ENCODE peak calls at places on chromosomes 7 and 10, in eight cellular contexts. One of them, this sample, is unnamed.

GRCh38 chr10:30093303-30093967 is 34.0 kb upstream of the JCAD start:
- DNase-seq in progenitor cell of endocrine pancreas: no peak
- DNase-seq in body of pancreas: no peak
- DNase-seq in right atrium auricular region: no peak
- DNase-seq in sigmoid colon: no peak
- DNase-seq in pancreas: no peak
- DNase-seq in Caco-2: no peak
- DNase-seq in bronchial epithelial cell: no peak
- DNase-seq in this sample: no peak

GRCh38 chr10:4062072-4062471 is 277.1 kb upstream of the KLF6 start:
- DNase-seq in progenitor cell of endocrine pancreas: no peak
- DNase-seq in Caco-2: no peak
- DNase-seq in pancreas: no peak
- DNase-seq in sigmoid colon: no peak
- DNase-seq in right atrium auricular region: no peak
- DNase-seq in bronchial epithelial cell: no peak
- DNase-seq in body of pancreas: no peak
- DNase-seq in this sample: no peak

GRCh38 chr10:110848106-110848505 is 23.6 kb upstream of the PDCD4 start:
- DNase-seq in sigmoid colon: no peak
- DNase-seq in Caco-2: no peak
- DNase-seq in progenitor cell of endocrine pancreas: no peak
- DNase-seq in bronchial epithelial cell: no peak
- DNase-seq in pancreas: no peak
- DNase-seq in right atrium auricular region: no peak
- DNase-seq in body of pancreas: no peak
- DNase-seq in this sample: no peak

GRCh38 chr10:101367569-101368453 is 13.8 kb downstream of the BTRC start:
- DNase-seq in right atrium auricular region: no peak
- DNase-seq in sigmoid colon: no peak
- DNase-seq in body of pancreas: no peak
- DNase-seq in Caco-2: no peak
- DNase-seq in pancreas: no peak
- DNase-seq in bronchial epithelial cell: peak
- DNase-seq in progenitor cell of endocrine pancreas: no peak
- DNase-seq in this sample: no peak

GRCh38 chr10:102802920-102803534 is 34.2 kb downstream of the CYP17A1 start:
- DNase-seq in pancreas: no peak
- DNase-seq in sigmoid colon: peak
- DNase-seq in bronchial epithelial cell: peak
- DNase-seq in body of pancreas: peak
- DNase-seq in Caco-2: no peak
- DNase-seq in right atrium auricular region: peak
- DNase-seq in progenitor cell of endocrine pancreas: no peak
- DNase-seq in this sample: no peak

GRCh38 chr7:131895541-131896173 is 339.2 kb upstream of the PODXL start:
- DNase-seq in bronchial epithelial cell: peak
- DNase-seq in body of pancreas: no peak
- DNase-seq in pancreas: no peak
- DNase-seq in right atrium auricular region: no peak
- DNase-seq in progenitor cell of endocrine pancreas: no peak
- DNase-seq in Caco-2: no peak
- DNase-seq in sigmoid colon: no peak
- DNase-seq in this sample: no peak

GRCh38 chr7:1555813-1556540 is at the start of gene TMEM184A:
- DNase-seq in body of pancreas: peak
- DNase-seq in bronchial epithelial cell: peak
- DNase-seq in progenitor cell of endocrine pancreas: peak
- DNase-seq in sigmoid colon: no peak
- DNase-seq in Caco-2: peak
- DNase-seq in pancreas: peak
- DNase-seq in right atrium auricular region: no peak
- DNase-seq in this sample: no peak

GRCh38 chr7:78443811-78444210 is 645.2 kb downstream of the PHTF2 start:
- DNase-seq in body of pancreas: no peak
- DNase-seq in sigmoid colon: no peak
- DNase-seq in bronchial epithelial cell: no peak
- DNase-seq in pancreas: no peak
- DNase-seq in Caco-2: no peak
- DNase-seq in progenitor cell of endocrine pancreas: no peak
- DNase-seq in right atrium auricular region: no peak
- DNase-seq in this sample: no peak

GRCh38 chr10:88598060-88598459 is 11.5 kb downstream of the LIPJ start:
- DNase-seq in right atrium auricular region: no peak
- DNase-seq in body of pancreas: no peak
- DNase-seq in pancreas: no peak
- DNase-seq in sigmoid colon: no peak
- DNase-seq in bronchial epithelial cell: no peak
- DNase-seq in Caco-2: no peak
- DNase-seq in progenitor cell of endocrine pancreas: no peak
- DNase-seq in this sample: no peak

GRCh38 chr10:52128056-52128683 is 185.9 kb upstream of the DKK1 start:
- DNase-seq in Caco-2: no peak
- DNase-seq in progenitor cell of endocrine pancreas: no peak
- DNase-seq in pancreas: no peak
- DNase-seq in sigmoid colon: no peak
- DNase-seq in body of pancreas: no peak
- DNase-seq in bronchial epithelial cell: no peak
- DNase-seq in right atrium auricular region: no peak
- DNase-seq in this sample: no peak

GRCh38 chr10:96716396-96716795 is 3.9 kb downstream of the PIK3AP1 start:
- DNase-seq in sigmoid colon: no peak
- DNase-seq in Caco-2: no peak
- DNase-seq in body of pancreas: no peak
- DNase-seq in progenitor cell of endocrine pancreas: no peak
- DNase-seq in right atrium auricular region: no peak
- DNase-seq in bronchial epithelial cell: no peak
- DNase-seq in pancreas: no peak
- DNase-seq in this sample: no peak

GRCh38 chr10:127977368-127978009 is 70.6 kb downstream of the PTPRE start:
- DNase-seq in pancreas: peak
- DNase-seq in bronchial epithelial cell: peak
- DNase-seq in sigmoid colon: peak
- DNase-seq in progenitor cell of endocrine pancreas: no peak
- DNase-seq in Caco-2: no peak
- DNase-seq in body of pancreas: peak
- DNase-seq in right atrium auricular region: peak
- DNase-seq in this sample: peak

GRCh38 chr10:47081264-47081663 is 170.0 kb downstream of the PTPN20 start:
- DNase-seq in bronchial epithelial cell: no peak
- DNase-seq in sigmoid colon: no peak
- DNase-seq in body of pancreas: no peak
- DNase-seq in right atrium auricular region: no peak
- DNase-seq in Caco-2: no peak
- DNase-seq in progenitor cell of endocrine pancreas: no peak
- DNase-seq in pancreas: no peak
- DNase-seq in this sample: no peak

GRCh38 chr7:117149692-117150091 is 173.2 kb downstream of the WNT2 start:
- DNase-seq in sigmoid colon: no peak
- DNase-seq in right atrium auricular region: no peak
- DNase-seq in pancreas: no peak
- DNase-seq in body of pancreas: no peak
- DNase-seq in bronchial epithelial cell: no peak
- DNase-seq in Caco-2: no peak
- DNase-seq in progenitor cell of endocrine pancreas: no peak
- DNase-seq in this sample: no peak

GRCh38 chr7:41097501-41097900 is 605.4 kb downstream of the INHBA start:
- DNase-seq in sigmoid colon: no peak
- DNase-seq in bronchial epithelial cell: peak
- DNase-seq in progenitor cell of endocrine pancreas: no peak
- DNase-seq in body of pancreas: no peak
- DNase-seq in Caco-2: no peak
- DNase-seq in right atrium auricular region: no peak
- DNase-seq in pancreas: no peak
- DNase-seq in this sample: no peak

GRCh38 chr10:22491931-22492615 is 146.8 kb downstream of the SPAG6 start:
- DNase-seq in sigmoid colon: no peak
- DNase-seq in body of pancreas: no peak
- DNase-seq in bronchial epithelial cell: no peak
- DNase-seq in Caco-2: no peak
- DNase-seq in pancreas: no peak
- DNase-seq in progenitor cell of endocrine pancreas: no peak
- DNase-seq in right atrium auricular region: no peak
- DNase-seq in this sample: no peak

GRCh38 chr7:14685112-14685511 is 217.4 kb downstream of the DGKB start:
- DNase-seq in pancreas: no peak
- DNase-seq in progenitor cell of endocrine pancreas: no peak
- DNase-seq in body of pancreas: no peak
- DNase-seq in sigmoid colon: no peak
- DNase-seq in bronchial epithelial cell: no peak
- DNase-seq in Caco-2: no peak
- DNase-seq in right atrium auricular region: no peak
- DNase-seq in this sample: no peak

GRCh38 chr7:103011650-103012049 is 62.9 kb downstream of the FBXL13 start:
- DNase-seq in sigmoid colon: no peak
- DNase-seq in pancreas: no peak
- DNase-seq in body of pancreas: no peak
- DNase-seq in bronchial epithelial cell: peak
- DNase-seq in right atrium auricular region: no peak
- DNase-seq in Caco-2: no peak
- DNase-seq in progenitor cell of endocrine pancreas: no peak
- DNase-seq in this sample: no peak

GRCh38 chr7:118573065-118573464 is 348.6 kb downstream of the ANKRD7 start:
- DNase-seq in Caco-2: no peak
- DNase-seq in sigmoid colon: no peak
- DNase-seq in right atrium auricular region: no peak
- DNase-seq in pancreas: no peak
- DNase-seq in progenitor cell of endocrine pancreas: no peak
- DNase-seq in bronchial epithelial cell: no peak
- DNase-seq in body of pancreas: peak
- DNase-seq in this sample: no peak

GRCh38 chr7:123570390-123571182 is 13.0 kb upstream of the NDUFA5 start:
- DNase-seq in Caco-2: no peak
- DNase-seq in right atrium auricular region: no peak
- DNase-seq in body of pancreas: no peak
- DNase-seq in sigmoid colon: no peak
- DNase-seq in progenitor cell of endocrine pancreas: no peak
- DNase-seq in pancreas: no peak
- DNase-seq in bronchial epithelial cell: peak
- DNase-seq in this sample: no peak

GRCh38 chr7:19060870-19061269 is 56.6 kb downstream of the TWIST1 start:
- DNase-seq in Caco-2: no peak
- DNase-seq in body of pancreas: no peak
- DNase-seq in sigmoid colon: no peak
- DNase-seq in pancreas: no peak
- DNase-seq in bronchial epithelial cell: peak
- DNase-seq in right atrium auricular region: no peak
- DNase-seq in progenitor cell of endocrine pancreas: no peak
- DNase-seq in this sample: no peak

GRCh38 chr10:80070068-80070467 is 8.4 kb upstream of the TMEM254 start:
- DNase-seq in pancreas: no peak
- DNase-seq in Caco-2: no peak
- DNase-seq in sigmoid colon: no peak
- DNase-seq in right atrium auricular region: no peak
- DNase-seq in bronchial epithelial cell: no peak
- DNase-seq in progenitor cell of endocrine pancreas: no peak
- DNase-seq in body of pancreas: peak
- DNase-seq in this sample: no peak

GRCh38 chr10:72736176-72736795 is 44.3 kb downstream of the MCU start:
- DNase-seq in bronchial epithelial cell: peak
- DNase-seq in right atrium auricular region: no peak
- DNase-seq in progenitor cell of endocrine pancreas: no peak
- DNase-seq in Caco-2: peak
- DNase-seq in sigmoid colon: no peak
- DNase-seq in body of pancreas: no peak
- DNase-seq in pancreas: no peak
- DNase-seq in this sample: no peak

GRCh38 chr10:110420401-110421193 is 77.1 kb upstream of the DUSP5 start:
- DNase-seq in right atrium auricular region: no peak
- DNase-seq in Caco-2: no peak
- DNase-seq in pancreas: peak
- DNase-seq in sigmoid colon: no peak
- DNase-seq in body of pancreas: peak
- DNase-seq in progenitor cell of endocrine pancreas: no peak
- DNase-seq in bronchial epithelial cell: peak
- DNase-seq in this sample: no peak

GRCh38 chr10:119330342-119330741 is 123.0 kb downstream of the GRK5 start:
- DNase-seq in bronchial epithelial cell: peak
- DNase-seq in sigmoid colon: no peak
- DNase-seq in Caco-2: no peak
- DNase-seq in pancreas: no peak
- DNase-seq in body of pancreas: no peak
- DNase-seq in right atrium auricular region: no peak
- DNase-seq in progenitor cell of endocrine pancreas: no peak
- DNase-seq in this sample: no peak

GRCh38 chr7:140200102-140200989 is 23.6 kb upstream of the KDM7A start:
- DNase-seq in right atrium auricular region: peak
- DNase-seq in bronchial epithelial cell: peak
- DNase-seq in pancreas: no peak
- DNase-seq in progenitor cell of endocrine pancreas: no peak
- DNase-seq in Caco-2: no peak
- DNase-seq in sigmoid colon: peak
- DNase-seq in body of pancreas: peak
- DNase-seq in this sample: no peak
- TF ChIP-seq CTCF in right atrium auricular region: no peak
- TF ChIP-seq CTCF in bronchial epithelial cell: no peak
- TF ChIP-seq CTCF in pancreas: no peak
- TF ChIP-seq CTCF in progenitor cell of endocrine pancreas: no peak
- TF ChIP-seq CTCF in Caco-2: no peak
- TF ChIP-seq CTCF in sigmoid colon: no peak
- TF ChIP-seq CTCF in body of pancreas: no peak
- TF ChIP-seq CTCF in this sample: no peak

GRCh38 chr10:49616421-49617230 is 2.8 kb downstream of the CHAT start:
- DNase-seq in bronchial epithelial cell: no peak
- DNase-seq in Caco-2: no peak
- DNase-seq in body of pancreas: no peak
- DNase-seq in sigmoid colon: peak
- DNase-seq in progenitor cell of endocrine pancreas: no peak
- DNase-seq in right atrium auricular region: no peak
- DNase-seq in pancreas: no peak
- DNase-seq in this sample: no peak
- TF ChIP-seq CTCF in bronchial epithelial cell: no peak
- TF ChIP-seq CTCF in Caco-2: peak
- TF ChIP-seq CTCF in body of pancreas: no peak
- TF ChIP-seq CTCF in sigmoid colon: no peak
- TF ChIP-seq CTCF in progenitor cell of endocrine pancreas: no peak
- TF ChIP-seq CTCF in right atrium auricular region: no peak
- TF ChIP-seq CTCF in pancreas: no peak
- TF ChIP-seq CTCF in this sample: no peak

GRCh38 chr7:513521-514166 is 6.0 kb downstream of the PDGFA start:
- DNase-seq in body of pancreas: peak
- DNase-seq in sigmoid colon: no peak
- DNase-seq in bronchial epithelial cell: no peak
- DNase-seq in Caco-2: no peak
- DNase-seq in pancreas: no peak
- DNase-seq in right atrium auricular region: no peak
- DNase-seq in progenitor cell of endocrine pancreas: no peak
- DNase-seq in this sample: no peak
- TF ChIP-seq CTCF in body of pancreas: no peak
- TF ChIP-seq CTCF in sigmoid colon: no peak
- TF ChIP-seq CTCF in bronchial epithelial cell: peak
- TF ChIP-seq CTCF in Caco-2: no peak
- TF ChIP-seq CTCF in pancreas: no peak
- TF ChIP-seq CTCF in right atrium auricular region: no peak
- TF ChIP-seq CTCF in progenitor cell of endocrine pancreas: no peak
- TF ChIP-seq CTCF in this sample: no peak

DNA sequence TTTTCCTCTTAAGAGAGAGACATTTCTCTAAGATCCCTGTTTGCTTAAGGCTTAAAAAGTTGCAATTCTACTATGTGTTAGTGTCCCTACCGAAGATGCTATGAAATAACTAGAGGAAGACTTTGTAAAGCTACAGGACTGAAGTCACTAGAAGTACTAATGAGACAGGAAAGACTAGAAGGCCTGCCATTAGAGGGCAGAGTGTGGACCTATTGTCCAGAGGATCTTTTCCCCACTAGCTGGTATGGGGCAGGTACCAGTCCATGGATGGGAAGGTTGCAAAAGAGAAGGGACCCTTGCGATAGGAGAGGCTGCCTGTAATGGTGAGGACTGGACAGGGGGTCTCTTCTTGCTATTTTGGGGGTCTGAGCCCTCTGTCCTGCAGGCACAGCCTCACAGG is 178.1 kb downstream of the TMEM178B start:
- DNase-seq in progenitor cell of endocrine pancreas: no peak
- DNase-seq in bronchial epithelial cell: no peak
- DNase-seq in Caco-2: no peak
- DNase-seq in pancreas: no peak
- DNase-seq in body of pancreas: no peak
- DNase-seq in right atrium auricular region: no peak
- DNase-seq in sigmoid colon: no peak
- DNase-seq in this sample: no peak
- TF ChIP-seq CTCF in progenitor cell of endocrine pancreas: no peak
- TF ChIP-seq CTCF in bronchial epithelial cell: no peak
- TF ChIP-seq CTCF in Caco-2: peak
- TF ChIP-seq CTCF in pancreas: no peak
- TF ChIP-seq CTCF in body of pancreas: no peak
- TF ChIP-seq CTCF in right atrium auricular region: no peak
- TF ChIP-seq CTCF in sigmoid colon: no peak
- TF ChIP-seq CTCF in this sample: no peak